ENCODE peak calls at places on chromosomes 11 and 22, in seven cellular contexts. K is PC-3, Z is mesenchymal stem cell, A is mesendoderm, E is GM23248, M is mammary epithelial cell, Y is HCT116. B is an unnamed sample.

GRCh38 chr11:131875611-131876010 is 505.2 kb downstream of the NTM start:
- DNase-seq in A (no peak), Y (no peak), Z (no peak), K (no peak), M (no peak), E (peak; percentile 73), B (no peak)

GRCh38 chr11:131924001-131924400 is 553.6 kb downstream of the NTM start:
- DNase-seq in Y (no peak), Z (no peak), E (no peak), K (no peak), M (no peak), A (no peak), B (no peak)

GRCh38 chr22:27307545-27308279 is 493.8 kb downstream of the MN1 start:
- DNase-seq in Z (no peak), K (no peak), E (no peak), M (no peak), Y (no peak), A (no peak), B (peak; percentile 8)

GRCh38 chr22:38824587-38824986 is 19.2 kb downstream of the NPTXR start:
- DNase-seq in M (peak; percentile 57), K (peak; percentile 67), A (peak; percentile 94), Z (peak; percentile 85), E (peak; percentile 88), Y (no peak), B (peak; percentile 76)

GRCh38 chr11:120835601-120836228 is 188.2 kb upstream of the TBCEL start:
- DNase-seq in Y (no peak), M (no peak), E (peak; percentile 23), Z (no peak), K (peak; percentile 31), A (peak; percentile 29), B (no peak)

GRCh38 chr11:108847288-108847687 is 182.4 kb downstream of the DDX10 start:
- DNase-seq in M (no peak), A (no peak), E (no peak), K (no peak), Z (no peak), Y (no peak), B (no peak)

GRCh38 chr11:97740783-97741151 is 1280.0 kb upstream of the CNTN5 start:
- DNase-seq in A (no peak), Y (no peak), M (no peak), K (no peak), E (no peak), Z (no peak), B (no peak)

GRCh38 chr11:118621071-118621815 is 13.8 kb downstream of the PHLDB1 start:
- DNase-seq in E (peak; percentile 91), Z (peak; percentile 94), Y (peak; percentile 51), K (peak; percentile 90), M (peak; percentile 92), A (peak; percentile 94), B (peak; percentile 81)

GRCh38 chr22:37484115-37485005 is 1.8 kb downstream of the MFNG start:
- DNase-seq in K (no peak), E (no peak), Y (no peak), A (no peak), Z (no peak), M (no peak), B (peak; percentile 81)

GRCh38 chr11:40387240-40387980 is 1072.0 kb downstream of the LRRC4C start:
- DNase-seq in A (no peak), Z (no peak), K (no peak), Y (no peak), E (no peak), M (no peak), B (no peak)

GRCh38 chr22:17772963-17773605 is 1.2 kb downstream of the BID start:
- DNase-seq in A (no peak), M (peak; percentile 35), E (peak; percentile 52), Y (no peak), Z (peak; percentile 27), K (peak; percentile 43), B (no peak)
- H3K9ac ChIP-seq in A (peak overlapping the region; percentile 70), M (no peak overlapping the region), E (peak overlapping the region; percentile 81), Y (peak overlapping the region; percentile 79), Z (peak overlapping the region; percentile 70), K (peak overlapping the region; percentile 58), B (peak overlapping the region; percentile 88)

GRCh38 chr11:70328556-70328955 is 58.1 kb downstream of the PPFIA1 start:
- DNase-seq in A (no peak), Z (no peak), M (no peak), Y (no peak), K (no peak), E (no peak), B (no peak)
- H3K9ac ChIP-seq in A (no peak overlapping the region), Z (no peak overlapping the region), M (no peak overlapping the region), Y (no peak overlapping the region), K (no peak overlapping the region), E (no peak overlapping the region), B (no peak overlapping the region)

GRCh38 chr11:125701858-125702621 is 21.4 kb upstream of the ACRV1 start:
- DNase-seq in Y (no peak), E (no peak), M (no peak), A (peak; percentile 60), K (no peak), Z (no peak), B (no peak)
- H3K9ac ChIP-seq in Y (no peak overlapping the region), E (no peak overlapping the region), M (no peak overlapping the region), A (no peak overlapping the region), K (no peak overlapping the region), Z (no peak overlapping the region), B (no peak overlapping the region)

GRCh38 chr11:34303028-34303427 is 54.8 kb downstream of the ABTB2 start:
- DNase-seq in K (no peak), Z (peak; percentile 11), A (no peak), Y (no peak), E (no peak), M (no peak), B (no peak)

GRCh38 chr11:34299962-34300350 is 57.9 kb downstream of the ABTB2 start:
- DNase-seq in A (no peak), M (no peak), E (no peak), Y (no peak), K (no peak), Z (no peak), B (no peak)

GRCh38 chr11:34299284-34299961 is 58.4 kb downstream of the ABTB2 start:
- DNase-seq in A (peak; percentile 49), M (no peak), Y (no peak), Z (no peak), K (no peak), E (no peak), B (no peak)

GRCh38 chr11:34300571-34301295 is 57.1 kb downstream of the ABTB2 start:
- DNase-seq in A (no peak), Y (no peak), E (no peak), M (no peak), K (no peak), Z (no peak), B (no peak)

DNA sequence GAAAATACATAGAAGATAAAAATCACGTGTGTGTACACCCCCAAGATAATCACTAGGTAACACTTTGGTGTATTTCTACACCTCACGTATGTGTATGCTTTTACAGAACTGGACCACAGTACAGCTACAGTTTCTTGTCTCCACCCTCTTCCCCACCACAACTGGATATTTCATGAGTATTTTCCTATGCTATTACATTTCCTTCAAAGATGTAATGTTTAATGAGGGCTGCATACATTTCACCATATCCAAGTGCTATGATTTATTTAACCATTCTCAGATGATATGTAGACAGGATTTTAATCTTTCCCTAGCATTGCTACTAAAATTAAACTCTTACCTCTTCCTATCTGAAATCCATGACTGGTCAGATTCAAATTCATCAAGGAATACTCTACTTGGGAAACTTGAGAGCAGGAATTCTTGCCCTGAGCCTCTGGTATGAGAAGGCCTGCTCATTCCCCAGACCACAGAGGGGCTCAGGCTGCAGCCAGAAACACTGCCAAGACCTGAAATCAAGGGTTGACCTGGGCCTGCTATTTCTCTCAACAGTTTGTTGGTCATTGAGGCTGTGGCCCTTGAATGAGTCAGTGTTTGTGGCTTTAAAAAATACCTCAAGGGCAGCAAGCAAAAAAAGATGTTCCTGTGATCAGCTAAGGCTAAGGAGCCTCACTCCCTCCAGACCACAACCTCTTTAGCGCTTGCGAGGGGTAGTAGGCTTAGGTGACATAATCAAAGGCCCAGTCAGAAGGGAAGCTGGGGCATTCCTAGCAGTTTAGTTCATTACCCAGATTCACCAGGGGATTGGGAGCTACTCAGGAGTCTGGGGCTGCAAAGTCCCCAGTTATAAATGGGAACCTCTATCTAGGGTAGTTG is 55.5 kb downstream of the ABTB2 start:
- DNase-seq in A (peak; percentile 97), K (peak; percentile 84), Z (peak; percentile 92), E (peak; percentile 94), Y (peak; percentile 57), M (peak; percentile 77), B (no peak)
- H3K9ac ChIP-seq in A (no peak overlapping the region), K (no peak overlapping the region), Z (no peak overlapping the region), E (peak overlapping the region; percentile 24), Y (peak overlapping the region; percentile 26), M (no peak overlapping the region), B (no peak overlapping the region)